ENCODE peak calls at places on chromosomes 4 and X, in four cellular contexts. Y, S, M and V are unnamed samples. For H3K4me1, the result is how much of the 10 kb centered on the place peaks cover.

GRCh38 chr4:77022581-77023133 is 53.1 kb downstream of the CCNI start:
- DNase-seq in Y (no peak), S (no peak), M (no peak), V (no peak)

GRCh38 chrX:8748855-8749254 is 16.9 kb upstream of the ANOS1 start:
- DNase-seq in S (no peak), M (no peak), Y (peak), V (no peak)

GRCh38 chr4:6121276-6121850 is 79.0 kb downstream of the JAKMIP1 start:
- DNase-seq in Y (no peak), S (no peak), M (no peak), V (no peak)

GRCh38 chr4:152255437-152255836 is 280.5 kb downstream of the FBXW7 start:
- DNase-seq in S (no peak), Y (peak), M (peak), V (no peak)

GRCh38 chrX:115892787-115893671 is 277.5 kb upstream of the AGTR2 start:
- DNase-seq in S (no peak), Y (peak), M (no peak), V (no peak)

GRCh38 chr4:64721106-64721505 is 311.9 kb upstream of the TECRL start:
- DNase-seq in Y (no peak), S (no peak), M (no peak), V (no peak)

GRCh38 chr4:150348079-150348478 is 233.9 kb upstream of the MAB21L2 start:
- DNase-seq in S (no peak), M (no peak), Y (peak), V (no peak)

GRCh38 chr4:47510506-47511143 is 25.6 kb downstream of the ATP10D start:
- DNase-seq in M (no peak), Y (peak), S (no peak), V (no peak)

GRCh38 chr4:95018845-95019244 is 261.1 kb downstream of the BMPR1B start:
- DNase-seq in S (no peak), M (no peak), Y (no peak), V (no peak)

GRCh38 chr4:113509851-113510250 is 251.7 kb downstream of the CAMK2D start:
- DNase-seq in S (no peak), M (no peak), Y (no peak), V (no peak)

GRCh38 chrX:63330681-63331080 is 20.5 kb downstream of the SPIN4 start:
- DNase-seq in Y (no peak), S (no peak), M (no peak), V (no peak)

GRCh38 chr4:73603307-73603710 is 16.9 kb downstream of the RASSF6 start:
- DNase-seq in Y (peak), M (no peak), S (no peak), V (no peak)

GRCh38 chrX:150293311-150294013 is 69.7 kb upstream of the MAMLD1 start:
- DNase-seq in Y (no peak), M (no peak), S (no peak), V (no peak)

GRCh38 chr4:138851626-138852443 is 163.7 kb upstream of the NOCT start:
- DNase-seq in M (no peak), Y (no peak), S (no peak), V (no peak)

GRCh38 chr4:185734214-185734613 is 77.8 kb downstream of the SORBS2 start:
- DNase-seq in Y (no peak), S (no peak), M (no peak), V (no peak)

GRCh38 chr4:38534344-38534743 is 129.7 kb upstream of the KLF3 start:
- DNase-seq in S (no peak), M (no peak), Y (no peak), V (no peak)
- H3K4me1 ChIP-seq in S (under half), M (under half), Y (under half), V (under half)

GRCh38 chr4:56183344-56183959 is 203.8 kb downstream of the AASDH start:
- DNase-seq in S (no peak), M (no peak), Y (no peak), V (no peak)
- H3K4me3 ChIP-seq in S (no peak), M (no peak), Y (no peak), V (no peak)

GRCh38 chrX:17613979-17614572 is 123.2 kb upstream of the SCML1 start:
- DNase-seq in S (no peak), Y (peak), M (no peak), V (no peak)
- H3K27ac ChIP-seq in S (no peak), Y (no peak), M (no peak), V (no peak)

DNA sequence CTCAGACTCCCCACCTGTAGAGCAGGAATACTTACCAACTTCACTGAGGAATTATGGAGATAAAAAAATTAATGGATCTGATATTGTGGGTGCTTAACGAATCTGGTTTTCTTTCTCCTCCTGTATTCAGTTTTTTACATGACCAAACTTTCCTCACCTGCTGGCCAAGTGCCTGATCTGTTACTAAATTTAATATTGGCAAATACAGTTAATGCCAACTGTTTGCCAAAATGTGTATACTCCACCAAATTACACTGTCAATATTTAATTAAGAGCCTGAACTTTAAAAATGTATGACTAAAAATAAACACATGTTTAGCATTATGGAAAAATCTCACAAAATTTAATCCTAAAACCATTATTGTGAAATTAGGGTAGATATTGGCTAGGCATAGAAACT is 3.3 kb downstream of the PGRMC2 start:
- DNase-seq in M (no peak), S (no peak), Y (no peak), V (no peak)
- H3K4me1 ChIP-seq in M (under half), S (under half), Y (under half), V (half or more)

DNA sequence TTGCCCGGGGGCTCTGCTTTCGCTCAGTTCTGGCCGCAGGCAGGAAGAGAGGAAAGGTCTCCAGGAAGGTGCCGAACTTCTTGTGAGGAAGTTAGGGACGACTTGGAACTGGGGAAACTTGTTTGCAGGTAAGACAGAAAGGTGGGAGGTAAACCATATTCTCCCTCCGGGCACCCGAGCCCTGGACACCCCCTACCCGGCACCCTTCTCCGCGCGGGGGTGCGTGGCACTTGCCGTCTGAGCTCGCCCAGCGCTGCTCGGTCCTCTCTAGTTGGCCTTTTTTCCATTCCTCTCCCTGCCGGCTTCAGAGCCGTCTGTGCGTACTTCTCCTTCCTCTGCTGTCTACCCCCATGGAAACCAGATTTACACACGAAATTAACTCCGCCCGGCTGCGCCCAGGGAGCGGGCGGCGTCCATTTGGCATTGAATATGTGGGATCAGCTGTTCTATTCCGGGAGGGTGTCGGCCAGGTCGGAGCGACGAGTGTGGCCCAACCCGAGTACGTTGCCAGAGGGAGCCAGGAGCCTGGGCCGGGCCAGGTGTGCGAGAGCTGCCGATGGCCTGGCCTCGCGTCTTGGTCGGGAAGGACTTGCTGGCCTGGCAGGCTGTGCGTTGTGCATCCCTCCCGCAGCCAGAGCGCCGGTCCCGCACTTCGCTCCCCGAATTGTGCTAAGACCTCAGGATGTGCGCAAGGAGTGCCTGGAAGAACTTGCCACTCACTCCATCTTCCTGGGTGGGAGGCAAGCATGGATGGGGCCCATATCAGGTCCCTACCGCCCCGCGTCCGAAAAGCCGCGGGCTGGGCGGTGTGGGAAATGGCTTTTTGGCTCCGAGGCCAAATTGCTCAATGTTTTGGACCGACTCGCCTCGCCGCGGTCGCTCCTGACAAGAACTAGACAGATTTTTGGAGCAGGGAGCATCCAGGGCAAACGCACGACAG is 1.7 kb downstream of the PDGFRA start:
- DNase-seq in M (peak), Y (peak), S (peak), V (peak)
- H3K4me3 ChIP-seq in M (peak), Y (peak), S (peak), V (peak)

GRCh38 chr4:24024157-24024556 is 134.3 kb upstream of the PPARGC1A start:
- DNase-seq in Y (peak), S (no peak), M (no peak), V (no peak)
- H3K27ac ChIP-seq in Y (no peak), S (no peak), M (no peak), V (no peak)